ENCODE peak calls at places on chromosomes 3 and 15, in seven cellular contexts. V is stimulated activated CD8-positive, alpha-beta memory T cell treated with anti-CD3 and anti-CD28 coated beads, Interleukin-7, amount 100 ng/mL, for 24 hours; T is stromal cell of bone marrow; G is effector memory CD8-positive, alpha-beta T cell; O is nephron progenitor cell; J is GM04504; H is GM13977. A is an unnamed sample.

GRCh38 chr3:12367346-12367745 is 78.5 kb downstream of the PPARG start:
- DNase-seq in V (no peak), T (no peak), G (no peak), O (no peak), J (no peak), H (no peak), A (no peak)

GRCh38 chr15:75508741-75509532 is 57.4 kb upstream of the SIN3A start:
- DNase-seq in V (no peak), T (peak), G (no peak), O (no peak), J (peak), H (peak), A (no peak)

GRCh38 chr3:186825294-186825821 is 17.2 kb upstream of the ADIPOQ start:
- DNase-seq in V (no peak), T (peak), G (no peak), O (peak), J (peak), H (no peak), A (no peak)

GRCh38 chr3:79125313-79125984 is 642.3 kb downstream of the ROBO1 start:
- DNase-seq in V (no peak), T (no peak), G (no peak), O (peak), J (no peak), H (no peak), A (no peak)

GRCh38 chr3:10164546-10165393 is at the start of gene IRAK2:
- DNase-seq in V (no peak), T (peak), G (peak), O (peak), J (no peak), H (peak), A (peak)

GRCh38 chr3:151037746-151038145 is 47.7 kb upstream of the MED12L start:
- DNase-seq in V (no peak), T (peak), G (no peak), O (no peak), J (peak), H (no peak), A (peak)

GRCh38 chr15:46714959-46715358 is 1002.3 kb upstream of the SEMA6D start:
- DNase-seq in V (no peak), T (no peak), G (no peak), O (no peak), J (no peak), H (no peak), A (no peak)

GRCh38 chr15:100777821-100778220 is 101.8 kb upstream of the ALDH1A3 start:
- DNase-seq in V (no peak), T (no peak), G (no peak), O (no peak), J (no peak), H (no peak), A (no peak)

GRCh38 chr15:80010131-80010673 is 39.2 kb upstream of the BCL2A1 start:
- DNase-seq in V (no peak), T (no peak), G (no peak), O (no peak), J (no peak), H (no peak), A (no peak)

GRCh38 chr15:50182233-50183013 is 427 bp downstream of the SLC27A2 start:
- DNase-seq in V (no peak), T (no peak), G (peak), O (peak), J (no peak), H (peak), A (peak)

GRCh38 chr15:71752604-71753289 is 57.6 kb upstream of the NR2E3 start:
- DNase-seq in V (no peak), T (peak), G (no peak), O (peak), J (peak), H (peak), A (peak)

GRCh38 chr15:60223161-60223560 is 174.6 kb downstream of the ANXA2 start:
- DNase-seq in V (no peak), T (no peak), G (no peak), O (no peak), J (no peak), H (no peak), A (no peak)

GRCh38 chr3:74302274-74302673 is 312.2 kb downstream of the CNTN3 start:
- DNase-seq in V (no peak), T (no peak), G (no peak), O (no peak), J (no peak), H (no peak), A (no peak)

GRCh38 chr15:84081391-84082168 is 154.0 kb upstream of the GOLGA6L4 start:
- DNase-seq in V (no peak), T (no peak), G (no peak), O (no peak), J (no peak), H (no peak), A (peak)

GRCh38 chr15:86163771-86164170 is 84.1 kb downstream of the AGBL1 start:
- DNase-seq in V (no peak), T (no peak), G (no peak), O (no peak), J (no peak), H (no peak), A (no peak)

GRCh38 chr3:51384145-51384729 is 854 bp upstream of the MANF start:
- DNase-seq in V (no peak), T (no peak), G (peak), O (peak), J (no peak), H (peak), A (no peak)

GRCh38 chr3:61908344-61908743 is 347.0 kb downstream of the PTPRG start:
- DNase-seq in V (no peak), T (peak), G (no peak), O (no peak), J (peak), H (no peak), A (no peak)

GRCh38 chr3:44363591-44363990 is 25.0 kb downstream of the TCAIM start:
- DNase-seq in V (no peak), T (no peak), G (no peak), O (no peak), J (no peak), H (peak), A (no peak)

GRCh38 chr3:57393957-57394356 is 101.5 kb upstream of the ASB14 start:
- DNase-seq in V (no peak), T (no peak), G (no peak), O (no peak), J (no peak), H (no peak), A (no peak)

GRCh38 chr3:50655009-50655830 is 19.5 kb upstream of the DOCK3 start:
- DNase-seq in V (no peak), T (no peak), G (no peak), O (no peak), J (no peak), H (no peak), A (no peak)

GRCh38 chr15:26842391-26842790 is 24.5 kb upstream of the GABRA5 start:
- DNase-seq in V (no peak), T (no peak), G (no peak), O (no peak), J (no peak), H (no peak), A (no peak)

GRCh38 chr3:184337315-184337714 is at the start of gene FAM131A:
- DNase-seq in V (no peak), T (no peak), G (no peak), O (no peak), J (no peak), H (no peak), A (no peak)

GRCh38 chr3:41117398-41117870 is 81.9 kb upstream of the CTNNB1 start:
- DNase-seq in V (peak), T (peak), G (peak), O (no peak), J (peak), H (peak), A (peak)

A was measured in HTR-8/SVneo.